ENCODE peak calls at places on chromosomes 16 and 17, in five cellular contexts. One of them, this sample, is unnamed. For H3K36me3 and H3K4me1, the result is how much of the 10 kb centered on the place peaks cover.

GRCh38 chr17:16442141-16442540 is 26.8 kb downstream of the TRPV2 start:
- DNase-seq in IMR-90: no peak
- DNase-seq in trophoblast cell: no peak
- DNase-seq in mesenchymal stem cell: peak
- DNase-seq in H1: no peak
- DNase-seq in this sample: no peak

GRCh38 chr17:18362509-18363020 is 785 bp downstream of the SHMT1 start:
- DNase-seq in IMR-90: no peak
- DNase-seq in mesenchymal stem cell: peak
- DNase-seq in H1: no peak
- DNase-seq in trophoblast cell: peak
- DNase-seq in this sample: peak

GRCh38 chr17:35774499-35774898 is 13.8 kb downstream of the C17orf50 start:
- DNase-seq in mesenchymal stem cell: no peak
- DNase-seq in trophoblast cell: no peak
- DNase-seq in H1: no peak
- DNase-seq in IMR-90: peak
- DNase-seq in this sample: no peak

GRCh38 chr16:25217921-25218320 is 1.2 kb downstream of the AQP8 start:
- DNase-seq in mesenchymal stem cell: no peak
- DNase-seq in H1: no peak
- DNase-seq in IMR-90: no peak
- DNase-seq in trophoblast cell: no peak
- DNase-seq in this sample: no peak

GRCh38 chr17:57946798-57947358 is 8.3 kb downstream of the CUEDC1 start:
- DNase-seq in trophoblast cell: peak
- DNase-seq in H1: no peak
- DNase-seq in mesenchymal stem cell: peak
- DNase-seq in IMR-90: peak
- DNase-seq in this sample: no peak

GRCh38 chr17:45908460-45908859 is 14.1 kb downstream of the MAPT start:
- DNase-seq in H1: no peak
- DNase-seq in mesenchymal stem cell: no peak
- DNase-seq in IMR-90: no peak
- DNase-seq in trophoblast cell: no peak
- DNase-seq in this sample: no peak

GRCh38 chr16:57852189-57852588 is 49.9 kb upstream of the KIFC3 start:
- DNase-seq in trophoblast cell: no peak
- DNase-seq in H1: no peak
- DNase-seq in IMR-90: no peak
- DNase-seq in mesenchymal stem cell: no peak
- DNase-seq in this sample: no peak

GRCh38 chr16:65572156-65572555 is 450.3 kb upstream of the CDH11 start:
- DNase-seq in H1: no peak
- DNase-seq in trophoblast cell: peak
- DNase-seq in mesenchymal stem cell: peak
- DNase-seq in IMR-90: peak
- DNase-seq in this sample: no peak

GRCh38 chr16:75246504-75247205 is 4.8 kb downstream of the BCAR1 start:
- DNase-seq in H1: no peak
- DNase-seq in trophoblast cell: no peak
- DNase-seq in mesenchymal stem cell: peak
- DNase-seq in IMR-90: peak
- DNase-seq in this sample: no peak

GRCh38 chr16:87874639-87875472 is 5.5 kb upstream of the SLC7A5 start:
- DNase-seq in H1: no peak
- DNase-seq in IMR-90: no peak
- DNase-seq in trophoblast cell: no peak
- DNase-seq in mesenchymal stem cell: no peak
- DNase-seq in this sample: no peak

GRCh38 chr16:52770828-52771227 is 223.9 kb upstream of the TOX3 start:
- DNase-seq in trophoblast cell: no peak
- DNase-seq in IMR-90: no peak
- DNase-seq in H1: no peak
- DNase-seq in mesenchymal stem cell: no peak
- DNase-seq in this sample: no peak

GRCh38 chr17:19540706-19541370 is 7.2 kb downstream of the SLC47A1 start:
- DNase-seq in IMR-90: no peak
- DNase-seq in H1: no peak
- DNase-seq in mesenchymal stem cell: no peak
- DNase-seq in trophoblast cell: no peak
- DNase-seq in this sample: no peak

GRCh38 chr17:19539040-19539399 is 5.4 kb downstream of the SLC47A1 start:
- DNase-seq in trophoblast cell: no peak
- DNase-seq in IMR-90: no peak
- DNase-seq in mesenchymal stem cell: no peak
- DNase-seq in H1: no peak
- DNase-seq in this sample: no peak

GRCh38 chr17:19538095-19539039 is 4.7 kb downstream of the SLC47A1 start:
- DNase-seq in trophoblast cell: no peak
- DNase-seq in IMR-90: no peak
- DNase-seq in H1: no peak
- DNase-seq in mesenchymal stem cell: no peak
- DNase-seq in this sample: no peak

GRCh38 chr17:19541445-19541844 is 7.8 kb downstream of the SLC47A1 start:
- DNase-seq in H1: no peak
- DNase-seq in trophoblast cell: no peak
- DNase-seq in mesenchymal stem cell: no peak
- DNase-seq in IMR-90: no peak
- DNase-seq in this sample: no peak

DNA sequence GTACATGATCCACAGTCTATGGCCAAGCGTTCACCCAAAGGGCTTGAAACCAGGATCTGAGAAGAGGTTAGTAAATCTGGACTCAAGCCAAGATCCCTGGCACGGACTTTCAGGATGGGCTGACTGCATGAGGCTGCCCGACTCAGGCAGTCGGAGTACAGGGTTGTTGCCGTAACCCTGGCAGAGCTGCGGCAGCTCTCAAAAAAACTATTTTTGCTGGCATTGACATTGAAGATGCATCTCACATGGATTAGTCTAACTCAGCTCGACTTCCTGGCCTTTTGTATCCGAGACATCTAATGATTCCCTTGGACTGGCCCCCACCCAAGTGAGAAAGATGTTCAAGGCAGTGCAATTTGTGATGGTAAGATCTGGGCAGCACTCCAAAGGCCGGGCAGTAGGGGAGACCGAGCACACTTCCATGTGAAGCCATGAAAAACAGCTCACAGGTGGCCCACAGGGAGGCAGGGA is 6.2 kb downstream of the SLC47A1 start:
- DNase-seq in H1: no peak
- DNase-seq in trophoblast cell: no peak
- DNase-seq in mesenchymal stem cell: no peak
- DNase-seq in IMR-90: no peak
- DNase-seq in this sample: no peak
- H3K36me3 ChIP-seq in H1: under half
- H3K36me3 ChIP-seq in trophoblast cell: under half
- H3K36me3 ChIP-seq in mesenchymal stem cell: under half
- H3K36me3 ChIP-seq in IMR-90: under half
- H3K36me3 ChIP-seq in this sample: under half

DNA sequence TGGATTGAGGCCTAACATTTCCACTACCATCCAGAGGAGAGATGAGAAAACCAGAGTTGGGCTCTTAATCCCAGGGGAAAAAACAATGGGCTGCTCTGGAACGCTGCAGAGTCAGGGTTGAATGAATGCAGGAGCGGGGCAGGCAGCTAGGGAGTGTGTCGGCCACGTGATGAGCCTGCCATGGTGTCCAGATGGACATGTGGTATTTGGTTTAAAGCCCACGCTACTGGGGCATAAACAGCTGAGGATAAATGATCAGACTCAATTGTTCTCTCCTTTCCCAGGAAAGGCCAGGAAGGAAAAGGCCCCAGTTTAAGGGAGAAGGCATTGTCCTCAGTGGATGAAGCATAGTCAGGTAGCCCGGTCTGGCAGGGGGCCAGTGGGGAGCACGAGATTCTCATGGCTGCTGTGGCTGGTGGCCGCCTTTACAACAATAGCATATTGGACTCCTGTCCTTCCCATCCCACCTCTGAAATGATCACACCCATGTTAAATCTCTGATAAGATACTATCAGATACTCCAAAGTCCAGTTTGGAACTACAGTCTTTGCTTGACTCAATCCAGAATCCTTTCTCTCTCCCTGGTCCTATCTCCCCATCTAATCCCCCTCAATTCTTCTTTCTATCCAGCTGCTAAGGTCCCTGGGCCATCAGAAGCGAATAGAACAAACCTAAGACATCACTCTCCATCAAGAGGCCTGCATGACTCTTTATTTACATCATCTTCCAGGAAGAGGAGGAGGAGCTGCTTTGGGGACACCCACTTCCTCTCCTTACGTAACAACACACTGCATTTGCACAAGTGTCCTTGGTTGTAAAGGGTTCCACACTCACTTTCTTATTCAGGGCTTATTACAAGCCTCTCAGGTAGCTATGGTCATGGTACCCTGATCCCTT is 20.4 kb downstream of the CA4 start:
- DNase-seq in mesenchymal stem cell: peak
- DNase-seq in trophoblast cell: no peak
- DNase-seq in H1: no peak
- DNase-seq in IMR-90: peak
- DNase-seq in this sample: no peak
- H3K14ac ChIP-seq in mesenchymal stem cell: peak
- H3K14ac ChIP-seq in trophoblast cell: no peak
- H3K14ac ChIP-seq in H1: no peak
- H3K14ac ChIP-seq in IMR-90: no peak
- H3K14ac ChIP-seq in this sample: no peak

GRCh38 chr17:65023791-65024190 is 32.7 kb downstream of the GNA13 start:
- DNase-seq in H1: no peak
- DNase-seq in IMR-90: no peak
- DNase-seq in mesenchymal stem cell: no peak
- DNase-seq in trophoblast cell: no peak
- DNase-seq in this sample: no peak
- H3K4me1 ChIP-seq in H1: under half
- H3K4me1 ChIP-seq in IMR-90: under half
- H3K4me1 ChIP-seq in mesenchymal stem cell: under half
- H3K4me1 ChIP-seq in trophoblast cell: under half
- H3K4me1 ChIP-seq in this sample: under half

GRCh38 chr17:60188727-60189126 is 39.0 kb downstream of the CA4 start:
- DNase-seq in trophoblast cell: no peak
- DNase-seq in IMR-90: no peak
- DNase-seq in H1: no peak
- DNase-seq in mesenchymal stem cell: no peak
- DNase-seq in this sample: no peak

DNA sequence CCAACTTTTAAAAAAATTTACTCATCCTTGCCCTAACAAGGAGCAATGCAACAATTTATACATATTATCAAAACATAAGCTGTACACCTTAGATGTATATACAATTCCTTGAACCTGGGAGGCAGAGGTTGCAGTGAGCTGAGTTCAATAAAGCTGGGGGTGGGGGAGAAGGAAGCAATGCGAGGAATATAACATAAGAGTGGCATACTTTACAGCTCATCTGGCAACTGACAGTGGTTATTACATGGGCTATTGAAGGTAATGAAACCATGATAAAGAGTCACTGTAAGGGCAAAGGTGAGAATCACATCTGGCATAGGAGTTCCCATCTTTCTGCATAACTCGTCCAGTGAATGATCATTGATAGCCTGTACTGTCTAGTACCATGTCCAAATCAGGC is 43.7 kb downstream of the CA4 start:
- DNase-seq in H1: no peak
- DNase-seq in IMR-90: no peak
- DNase-seq in trophoblast cell: no peak
- DNase-seq in mesenchymal stem cell: no peak
- DNase-seq in this sample: no peak
- H3K36me3 ChIP-seq in H1: half or more
- H3K36me3 ChIP-seq in IMR-90: under half
- H3K36me3 ChIP-seq in trophoblast cell: under half
- H3K36me3 ChIP-seq in mesenchymal stem cell: half or more
- H3K36me3 ChIP-seq in this sample: half or more

GRCh38 chr17:2041561-2042354 is at the start of gene OVCA2:
- DNase-seq in mesenchymal stem cell: peak
- DNase-seq in IMR-90: peak
- DNase-seq in H1: no peak
- DNase-seq in trophoblast cell: peak
- DNase-seq in this sample: peak
- H3K14ac ChIP-seq in mesenchymal stem cell: peak
- H3K14ac ChIP-seq in IMR-90: peak
- H3K14ac ChIP-seq in H1: no peak
- H3K14ac ChIP-seq in trophoblast cell: peak
- H3K14ac ChIP-seq in this sample: no peak

DNA sequence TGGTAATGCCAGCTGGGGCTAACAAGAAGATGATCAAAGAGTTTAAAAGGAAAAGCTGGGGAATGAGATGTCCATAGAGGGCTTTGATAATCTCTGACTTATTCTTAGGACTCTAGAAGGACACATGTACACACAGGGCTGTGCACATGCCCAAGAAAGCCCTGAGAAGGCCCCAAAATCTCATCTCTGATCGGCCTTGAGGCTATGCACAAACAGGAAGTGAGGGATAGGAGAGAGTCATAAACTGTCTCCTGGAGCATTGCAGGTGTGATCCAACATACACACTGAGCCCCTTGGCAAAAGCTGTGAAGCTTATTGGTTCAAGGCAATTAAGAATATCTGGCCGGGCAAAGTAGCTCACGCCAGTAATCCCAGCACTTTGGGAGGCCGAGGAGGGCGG is 17.2 kb upstream of the RABEP1 start:
- DNase-seq in trophoblast cell: peak
- DNase-seq in IMR-90: no peak
- DNase-seq in H1: no peak
- DNase-seq in mesenchymal stem cell: no peak
- DNase-seq in this sample: no peak
- H3K4me1 ChIP-seq in trophoblast cell: under half
- H3K4me1 ChIP-seq in IMR-90: under half
- H3K4me1 ChIP-seq in H1: under half
- H3K4me1 ChIP-seq in mesenchymal stem cell: under half
- H3K4me1 ChIP-seq in this sample: under half

GRCh38 chr16:30941600-30942420 is 7.1 kb upstream of the ORAI3 start:
- DNase-seq in mesenchymal stem cell: peak
- DNase-seq in IMR-90: peak
- DNase-seq in H1: no peak
- DNase-seq in trophoblast cell: peak
- DNase-seq in this sample: peak
- H3K36me3 ChIP-seq in mesenchymal stem cell: under half
- H3K36me3 ChIP-seq in IMR-90: under half
- H3K36me3 ChIP-seq in H1: under half
- H3K36me3 ChIP-seq in trophoblast cell: under half
- H3K36me3 ChIP-seq in this sample: half or more

DNA sequence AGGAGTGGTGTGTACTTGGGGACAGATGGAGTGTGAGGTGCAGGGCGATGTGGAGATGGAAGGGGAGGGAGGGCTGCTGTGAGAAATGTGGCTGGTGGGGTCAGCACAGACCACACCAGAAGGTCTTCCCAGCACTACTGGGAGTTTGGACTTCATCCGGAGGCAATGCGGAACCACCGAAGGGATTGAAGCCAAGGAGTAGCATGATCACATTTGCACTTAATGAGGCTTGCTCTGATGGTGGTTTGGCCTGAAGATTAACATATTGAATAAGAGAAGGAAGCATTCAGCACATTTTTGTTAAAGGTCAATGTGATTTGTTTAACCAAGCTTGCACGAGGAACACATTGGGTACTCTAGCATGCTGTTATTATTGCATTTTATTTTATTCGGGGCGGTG is 378.6 kb downstream of the UTP18 start:
- DNase-seq in mesenchymal stem cell: no peak
- DNase-seq in IMR-90: no peak
- DNase-seq in H1: no peak
- DNase-seq in trophoblast cell: no peak
- DNase-seq in this sample: no peak
- H3K14ac ChIP-seq in mesenchymal stem cell: no peak
- H3K14ac ChIP-seq in IMR-90: no peak
- H3K14ac ChIP-seq in H1: no peak
- H3K14ac ChIP-seq in trophoblast cell: no peak
- H3K14ac ChIP-seq in this sample: peak